ENCODE peak calls at places on chromosomes 1 and 21, in ten cellular contexts. E is tibial nerve, R is adrenal gland, W is ovary, S is A549, O is body of pancreas, U is transverse colon, Z is breast epithelium, J is esophagus squamous epithelium, A is IMR-90. H is an unnamed sample.

GRCh38 chr1:87042127-87042811 is 127.8 kb downstream of the HS2ST1 start:
- DNase-seq in E (no peak), R (no peak), W (no peak), S (no peak), O (no peak), U (no peak), Z (no peak), J (no peak), A (no peak), H (no peak)

GRCh38 chr1:178496410-178497135 is at the start of gene CLEC20A:
- DNase-seq in E (no peak), R (no peak), W (no peak), S (no peak), O (no peak), U (no peak), Z (no peak), J (no peak), A (no peak), H (no peak)

GRCh38 chr21:34726627-34727337 is 58.0 kb downstream of the CLIC6 start:
- DNase-seq in E (no peak), R (no peak), W (no peak), S (no peak), O (no peak), U (no peak), Z (no peak), J (no peak), A (peak; percentile 43), H (no peak)

GRCh38 chr1:218498061-218498938 is 153.2 kb downstream of the TGFB2 start:
- DNase-seq in E (no peak), R (no peak), W (no peak), S (peak; percentile 92), O (peak; percentile 3), U (no peak), Z (no peak), J (no peak), A (peak; percentile 75), H (no peak)

GRCh38 chr1:98931134-98931835 is 73.4 kb downstream of the PLPPR5 start:
- DNase-seq in E (no peak), R (no peak), W (no peak), S (no peak), O (no peak), U (no peak), Z (no peak), J (no peak), A (no peak), H (no peak)

GRCh38 chr1:37556712-37557196 is at the start of gene DNALI1:
- DNase-seq in E (peak; percentile 65), R (peak; percentile 90), W (peak; percentile 96), S (peak; percentile 44), O (peak; percentile 95), U (peak; percentile 82), Z (peak; percentile 96), J (no peak), A (peak; percentile 88), H (peak; percentile 94)

GRCh38 chr1:236677641-236678235 is 8.6 kb upstream of the ACTN2 start:
- DNase-seq in E (no peak), R (no peak), W (no peak), S (no peak), O (no peak), U (no peak), Z (no peak), J (no peak), A (no peak), H (no peak)

GRCh38 chr1:43445618-43446387 is 7.9 kb downstream of the HYI start:
- DNase-seq in E (no peak), R (no peak), W (no peak), S (no peak), O (no peak), U (peak; percentile 5), Z (no peak), J (no peak), A (peak; percentile 24), H (no peak)

GRCh38 chr1:25653558-25653957 is 37.0 kb downstream of the MAN1C1 start:
- DNase-seq in E (no peak), R (no peak), W (no peak), S (no peak), O (no peak), U (no peak), Z (no peak), J (no peak), A (no peak), H (no peak)

GRCh38 chr1:91523462-91523861 is 22.8 kb downstream of the CDC7 start:
- DNase-seq in E (no peak), R (no peak), W (no peak), S (peak; percentile 28), O (no peak), U (no peak), Z (no peak), J (no peak), A (peak; percentile 26), H (no peak)

GRCh38 chr21:44732956-44733355 is 21.6 kb upstream of the TSPEAR start:
- DNase-seq in E (no peak), R (no peak), W (no peak), S (no peak), O (no peak), U (no peak), Z (no peak), J (no peak), A (no peak), H (no peak)

GRCh38 chr1:54803761-54804470 is 2.8 kb upstream of the TTC22 start:
- DNase-seq in E (no peak), R (peak; percentile 64), W (peak; percentile 63), S (no peak), O (peak; percentile 45), U (peak; percentile 59), Z (no peak), J (no peak), A (peak; percentile 26), H (no peak)

GRCh38 chr1:245493029-245493428 is 338.2 kb downstream of the KIF26B start:
- DNase-seq in E (no peak), R (no peak), W (no peak), S (peak; percentile 37), O (no peak), U (no peak), Z (no peak), J (no peak), A (no peak), H (no peak)

DNA sequence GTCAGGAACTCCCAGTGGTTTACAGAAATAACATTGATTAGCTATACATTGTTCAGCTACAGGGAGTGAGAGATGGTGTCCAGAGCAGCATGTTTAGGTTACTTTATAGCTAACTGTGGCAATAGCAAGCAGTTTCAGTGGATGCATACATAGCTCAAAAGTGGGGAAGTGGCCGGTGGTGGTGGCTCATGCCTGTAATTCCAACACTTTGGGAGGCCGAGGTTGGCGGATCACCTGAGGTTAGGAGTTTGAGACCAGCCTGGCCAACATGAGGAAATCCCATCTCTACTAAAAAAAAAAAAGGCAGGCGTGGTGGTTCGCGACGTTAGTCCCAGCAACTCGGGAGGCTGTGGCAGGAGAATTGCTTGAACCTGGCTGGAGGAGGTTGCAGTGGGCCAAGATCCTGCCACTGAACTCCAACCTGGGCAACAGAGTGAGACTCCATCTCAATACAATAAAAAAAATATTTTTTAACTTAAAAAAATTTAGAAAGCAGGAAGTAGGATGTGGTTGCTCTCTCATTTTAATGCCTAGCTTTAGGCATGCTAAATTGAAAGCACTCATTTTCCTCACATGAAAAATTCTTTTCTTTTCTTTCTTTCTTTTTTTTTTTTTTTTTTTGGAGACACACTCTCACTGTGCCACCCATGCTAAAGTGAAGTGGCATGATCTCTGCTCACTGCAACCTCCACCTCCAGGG is 109.7 kb downstream of the PPIAL4G start:
- DNase-seq in E (no peak), R (no peak), W (no peak), S (no peak), O (no peak), U (no peak), Z (no peak), J (no peak), A (no peak), H (no peak)
- H3K4me3 ChIP-seq in E (no peak overlapping the region), R (no peak overlapping the region), W (no peak overlapping the region), S (no peak overlapping the region), O (no peak overlapping the region), U (no peak overlapping the region), Z (no peak overlapping the region), J (no peak overlapping the region), A (no peak overlapping the region), H (no peak overlapping the region)

GRCh38 chr1:119711804-119712341 is at the start of gene PHGDH:
- DNase-seq in E (peak; percentile 50), R (peak; percentile 28), W (peak; percentile 82), S (peak; percentile 76), O (peak; percentile 88), U (peak; percentile 60), Z (peak; percentile 58), J (no peak), A (peak; percentile 90), H (peak; percentile 53)
- TF ChIP-seq POLR2A in E (peak; percentile 52), R (no peak), W (peak; percentile 52), S (no peak), O (peak; percentile 93), U (no peak), Z (no peak), J (no peak), A (peak; percentile 87), H (no peak)

DNA sequence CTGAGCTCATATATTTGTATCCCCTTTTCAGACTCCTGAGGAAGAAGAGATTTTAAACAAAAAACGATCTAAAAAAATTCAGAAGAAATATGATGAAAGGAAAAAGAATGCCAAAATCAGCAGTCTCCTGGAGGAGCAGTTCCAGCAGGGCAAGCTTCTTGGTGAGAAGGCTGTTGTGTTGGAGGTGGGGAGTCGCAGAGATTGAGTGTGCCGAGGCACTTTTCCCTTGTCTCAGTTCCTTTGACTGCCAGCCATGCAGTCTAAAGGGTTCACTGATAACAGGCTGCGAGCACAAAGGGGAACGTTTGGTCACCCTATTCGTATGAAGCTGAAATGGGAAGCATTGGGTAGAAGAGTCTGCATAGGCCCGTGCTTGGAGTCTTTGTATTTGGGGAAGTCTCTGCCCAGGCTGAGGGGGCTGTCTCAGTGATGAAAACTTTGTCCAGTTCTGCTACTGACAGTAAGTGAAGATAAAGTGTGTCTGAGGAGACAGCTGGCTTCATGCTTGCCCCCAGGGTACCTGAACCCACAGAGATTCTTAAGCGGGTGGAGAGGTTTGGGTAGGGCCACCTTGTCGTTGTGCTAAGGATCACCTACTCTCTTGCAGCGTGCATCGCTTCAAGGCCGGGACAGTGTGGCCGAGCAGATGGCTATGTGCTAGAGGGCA is 2.8 kb downstream of the RPS8 start:
- DNase-seq in E (no peak), R (no peak), W (no peak), S (no peak), O (no peak), U (no peak), Z (no peak), J (no peak), A (no peak), H (no peak)
- H3K4me3 ChIP-seq in E (no peak overlapping the region), R (no peak overlapping the region), W (no peak overlapping the region), S (peak overlapping the region; percentile 96), O (no peak overlapping the region), U (no peak overlapping the region), Z (peak overlapping the region; percentile 85), J (no peak overlapping the region), A (no peak overlapping the region), H (no peak overlapping the region)

DNA sequence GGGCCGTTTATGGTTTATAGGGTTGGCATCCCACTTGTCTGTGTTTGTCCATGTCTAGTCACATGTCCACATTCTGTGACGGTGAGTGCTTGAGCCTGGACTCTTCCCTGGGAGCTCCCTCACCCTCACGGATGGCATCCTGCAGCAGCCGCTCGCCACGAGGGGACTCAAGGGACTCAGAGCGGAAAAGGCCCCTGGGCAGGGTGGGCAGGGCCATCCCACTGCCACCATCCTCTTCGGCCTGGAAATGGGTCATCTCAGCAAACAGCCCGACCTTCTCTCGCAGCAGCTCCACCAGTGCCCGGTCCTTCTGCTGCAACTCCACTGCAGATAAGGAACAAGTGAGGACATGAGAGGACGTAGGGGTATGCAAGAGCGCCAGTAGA is 11.1 kb downstream of the RXFP4 start:
- DNase-seq in E (no peak), R (no peak), W (no peak), S (no peak), O (no peak), U (no peak), Z (no peak), J (no peak), A (no peak), H (no peak)
- TF ChIP-seq POLR2A in E (no peak), R (no peak), W (no peak), S (no peak), O (no peak), U (no peak), Z (no peak), J (no peak), A (no peak), H (no peak)

H was measured in lower leg skin.